ENCODE peak calls at places on chromosomes 11 and 22, in eight cellular contexts. P is body of pancreas, N is MCF 10A, R is OCI-LY7, Z is mesothelial cell of epicardium, V is WTC11, M is NB4, L is spleen. T is an unnamed sample.

GRCh38 chr22:24521791-24522245 is 26.7 kb downstream of the UPB1 start:
- DNase-seq in R (peak), Z (no peak), N (peak), L (no peak), M (peak), P (peak), V (peak), T (peak)

GRCh38 chr11:124899376-124900145 is 1.9 kb upstream of the ROBO4 start:
- DNase-seq in P (no peak), M (no peak), N (peak), Z (no peak), V (no peak), L (no peak), R (no peak), T (no peak)

GRCh38 chr11:104705475-104706195 is 192.6 kb downstream of the CASP12 start:
- DNase-seq in R (peak), L (peak), V (no peak), P (peak), Z (no peak), M (peak), N (peak), T (peak)

GRCh38 chr22:41779889-41780505 is 20.5 kb upstream of the CCDC134 start:
- DNase-seq in M (no peak), R (no peak), N (no peak), P (no peak), V (no peak), L (peak), Z (no peak), T (no peak)

GRCh38 chr11:27945323-27945722 is 162.6 kb downstream of the KIF18A start:
- DNase-seq in V (no peak), P (no peak), N (no peak), M (no peak), Z (no peak), L (no peak), R (no peak), T (no peak)

GRCh38 chr22:42500164-42500835 is 19.3 kb downstream of the RRP7A start:
- DNase-seq in Z (peak), M (no peak), V (peak), N (peak), L (peak), P (peak), R (peak), T (peak)

GRCh38 chr11:86245369-86246292 is 1.1 kb downstream of the EED start:
- DNase-seq in V (no peak), L (peak), N (peak), M (peak), P (peak), Z (no peak), R (peak), T (peak)

GRCh38 chr11:12841946-12842630 is 167.0 kb upstream of the RASSF10 start:
- DNase-seq in N (peak), M (peak), Z (no peak), L (no peak), V (no peak), P (peak), R (peak), T (peak)

GRCh38 chr11:93192163-93192562 is 5.6 kb downstream of the SLC36A4 start:
- DNase-seq in V (peak), N (no peak), P (no peak), L (no peak), R (no peak), M (peak), Z (no peak), T (no peak)

GRCh38 chr11:66448523-66448922 is 9.9 kb upstream of the MRPL11 start:
- DNase-seq in L (no peak), V (no peak), M (no peak), N (no peak), P (no peak), Z (no peak), R (no peak), T (no peak)

GRCh38 chr11:8746575-8746974 is 64.0 kb downstream of the RPL27A start:
- DNase-seq in M (no peak), R (no peak), L (no peak), N (no peak), V (no peak), P (no peak), Z (no peak), T (no peak)

GRCh38 chr11:68313574-68314202 is 1.3 kb downstream of the LRP5 start:
- DNase-seq in Z (peak), R (no peak), V (no peak), L (no peak), P (peak), N (peak), M (peak), T (no peak)

GRCh38 chr22:26671317-26672059 is 14.1 kb downstream of the MIAT start:
- DNase-seq in L (peak), P (peak), Z (no peak), N (peak), M (no peak), V (no peak), R (peak), T (peak)

GRCh38 chr11:10770626-10771254 is 19.7 kb downstream of the CTR9 start:
- DNase-seq in Z (no peak), P (peak), R (peak), V (peak), L (no peak), N (peak), M (peak), T (peak)

GRCh38 chr22:19223617-19224016 is 45.1 kb upstream of the SLC25A1 start:
- DNase-seq in R (no peak), Z (no peak), L (no peak), V (no peak), P (no peak), N (no peak), M (no peak), T (no peak)

GRCh38 chr11:110971110-110971509 is 258.9 kb upstream of the ARHGAP20 start:
- DNase-seq in V (no peak), M (peak), Z (no peak), L (no peak), P (no peak), R (no peak), N (peak), T (no peak)

GRCh38 chr22:42699953-42700352 is 20.7 kb downstream of the A4GALT start:
- DNase-seq in R (no peak), P (no peak), Z (no peak), M (no peak), V (no peak), L (no peak), N (no peak), T (no peak)

GRCh38 chr11:61966673-61967176 is 709 bp downstream of the FTH1 start:
- DNase-seq in V (no peak), Z (no peak), N (peak), P (peak), L (peak), M (peak), R (peak), T (peak)

GRCh38 chr11:73478737-73479347 is 102.6 kb downstream of the RELT start:
- DNase-seq in R (peak), P (peak), V (peak), Z (no peak), M (peak), L (no peak), N (peak), T (peak)

GRCh38 chr11:34616830-34617504 is 3.9 kb upstream of the EHF start:
- DNase-seq in L (no peak), V (no peak), P (peak), Z (no peak), R (no peak), N (no peak), M (no peak), T (no peak)

GRCh38 chr11:134032501-134033091 is 36.3 kb upstream of the JAM3 start:
- DNase-seq in Z (no peak), N (no peak), P (no peak), M (peak), L (no peak), V (peak), R (no peak), T (no peak)

GRCh38 chr11:122816701-122817100 is 21.6 kb upstream of the CRTAM start:
- DNase-seq in P (no peak), R (no peak), N (no peak), Z (no peak), V (no peak), M (no peak), L (no peak), T (no peak)

GRCh38 chr11:96464695-96465307 is 75.0 kb downstream of the JRKL start:
- DNase-seq in N (peak), M (peak), V (no peak), P (no peak), Z (no peak), L (no peak), R (peak), T (peak)
- TF ChIP-seq CTCF in N (peak), M (peak), V (peak), P (peak), Z (peak), L (peak), R (peak), T (peak)

DNA sequence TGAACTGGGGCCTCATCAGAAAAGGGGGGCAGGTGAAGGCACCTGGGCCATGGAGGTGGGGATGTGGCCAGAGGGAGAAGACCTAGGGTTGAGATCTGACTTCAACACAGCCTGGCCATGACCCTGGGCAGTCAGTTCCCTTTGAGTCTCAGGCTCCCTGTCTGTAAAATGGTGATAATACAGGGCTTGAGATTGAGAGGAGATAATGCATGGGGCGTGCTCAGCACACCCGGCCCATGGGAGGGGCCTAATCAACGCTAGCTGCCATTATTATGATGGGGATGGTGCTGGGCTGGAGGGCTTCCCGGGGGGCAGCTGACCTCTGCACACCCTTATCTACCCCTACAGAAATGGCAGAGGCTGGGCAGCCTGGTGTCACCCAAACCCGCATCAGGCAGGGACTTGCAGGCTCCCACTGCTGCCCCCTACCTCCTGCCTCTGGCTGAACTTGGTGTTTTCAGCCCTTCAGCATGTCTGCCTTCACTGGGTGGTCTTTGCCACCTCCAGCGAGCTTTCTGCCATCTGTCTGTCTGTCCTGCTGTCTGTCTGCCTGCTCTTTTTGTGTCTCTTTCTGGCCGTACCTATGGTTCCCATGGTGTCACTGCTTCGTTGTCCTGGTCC is 84.5 kb downstream of the CACNA1I start:
- DNase-seq in R (peak), M (peak), V (peak), N (no peak), Z (no peak), P (no peak), L (no peak), T (peak)
- TF ChIP-seq CTCF in R (peak), M (peak), V (no peak), N (no peak), Z (no peak), P (no peak), L (no peak), T (no peak)

DNA sequence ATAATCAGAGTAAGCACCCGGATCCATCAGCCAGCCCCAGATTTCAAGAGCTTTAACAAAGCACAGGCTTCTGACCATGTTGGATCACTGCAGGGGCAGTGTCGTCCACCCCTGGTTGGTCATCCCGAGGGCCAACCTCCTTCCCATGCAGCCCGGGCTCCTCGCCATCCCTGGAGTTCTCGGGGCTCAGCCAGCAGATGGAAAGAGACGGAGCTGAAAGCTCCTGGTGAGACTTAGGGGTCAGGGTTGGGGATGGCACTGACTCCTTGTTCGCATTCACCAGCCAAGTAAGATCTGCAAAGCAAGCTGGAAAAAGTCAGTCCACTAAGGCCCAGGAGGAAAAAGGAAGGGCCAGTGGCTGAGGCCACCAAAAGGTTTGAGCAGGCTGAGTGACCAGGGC is 888.9 kb downstream of the BRD1 start:
- DNase-seq in V (no peak), R (no peak), L (no peak), P (no peak), M (no peak), N (no peak), Z (peak), T (no peak)
- TF ChIP-seq CTCF in V (no peak), R (no peak), L (no peak), P (no peak), M (no peak), N (no peak), Z (no peak), T (no peak)

GRCh38 chr11:64312947-64313346 is 4.4 kb downstream of the TRMT112 start:
- DNase-seq in N (no peak), M (no peak), V (no peak), P (no peak), Z (no peak), L (no peak), R (no peak), T (no peak)

GRCh38 chr11:64317325-64317960 is at the start of gene TRMT112:
- DNase-seq in Z (peak), R (peak), L (peak), N (peak), V (peak), M (peak), P (peak), T (peak)

GRCh38 chr11:64314146-64314804 is 3.1 kb downstream of the TRMT112 start:
- DNase-seq in V (no peak), M (peak), L (no peak), N (no peak), R (no peak), P (no peak), Z (no peak), T (no peak)

GRCh38 chr11:64313491-64314145 is 3.7 kb downstream of the TRMT112 start:
- DNase-seq in L (peak), V (no peak), R (no peak), M (no peak), Z (no peak), P (no peak), N (no peak), T (no peak)

GRCh38 chr11:64314805-64315561 is 2.4 kb downstream of the TRMT112 start:
- DNase-seq in M (no peak), N (no peak), Z (no peak), V (no peak), P (no peak), R (no peak), L (no peak), T (no peak)
- TF ChIP-seq CTCF in M (no peak), N (no peak), Z (no peak), V (no peak), P (no peak), R (peak), L (no peak), T (no peak)

GRCh38 chr11:94303884-94304459 is 408 bp upstream of the IZUMO1R start:
- DNase-seq in N (no peak), R (no peak), P (no peak), V (no peak), M (no peak), Z (no peak), L (no peak), T (no peak)
- TF ChIP-seq CTCF in N (no peak), R (no peak), P (no peak), V (no peak), M (no peak), Z (no peak), L (no peak), T (no peak)

GRCh38 chr11:45614196-45614828 is 51.1 kb downstream of the CHST1 start:
- DNase-seq in R (no peak), Z (no peak), V (no peak), P (no peak), N (no peak), M (no peak), L (no peak), T (no peak)

GRCh38 chr11:45616802-45617549 is 48.4 kb downstream of the CHST1 start:
- DNase-seq in M (no peak), V (no peak), P (no peak), N (no peak), Z (no peak), R (no peak), L (no peak), T (no peak)

GRCh38 chr11:45617886-45618601 is 47.4 kb downstream of the CHST1 start:
- DNase-seq in N (no peak), R (no peak), L (no peak), Z (no peak), P (no peak), V (no peak), M (no peak), T (no peak)

GRCh38 chr11:45618897-45619296 is 46.5 kb downstream of the CHST1 start:
- DNase-seq in L (no peak), M (no peak), N (no peak), P (no peak), R (no peak), Z (no peak), V (no peak), T (no peak)

GRCh38 chr11:45615182-45615792 is 50.1 kb downstream of the CHST1 start:
- DNase-seq in N (peak), L (no peak), Z (no peak), P (no peak), M (no peak), V (no peak), R (no peak), T (no peak)
- TF ChIP-seq CTCF in N (no peak), L (no peak), Z (no peak), P (no peak), M (no peak), V (no peak), R (no peak), T (no peak)

DNA sequence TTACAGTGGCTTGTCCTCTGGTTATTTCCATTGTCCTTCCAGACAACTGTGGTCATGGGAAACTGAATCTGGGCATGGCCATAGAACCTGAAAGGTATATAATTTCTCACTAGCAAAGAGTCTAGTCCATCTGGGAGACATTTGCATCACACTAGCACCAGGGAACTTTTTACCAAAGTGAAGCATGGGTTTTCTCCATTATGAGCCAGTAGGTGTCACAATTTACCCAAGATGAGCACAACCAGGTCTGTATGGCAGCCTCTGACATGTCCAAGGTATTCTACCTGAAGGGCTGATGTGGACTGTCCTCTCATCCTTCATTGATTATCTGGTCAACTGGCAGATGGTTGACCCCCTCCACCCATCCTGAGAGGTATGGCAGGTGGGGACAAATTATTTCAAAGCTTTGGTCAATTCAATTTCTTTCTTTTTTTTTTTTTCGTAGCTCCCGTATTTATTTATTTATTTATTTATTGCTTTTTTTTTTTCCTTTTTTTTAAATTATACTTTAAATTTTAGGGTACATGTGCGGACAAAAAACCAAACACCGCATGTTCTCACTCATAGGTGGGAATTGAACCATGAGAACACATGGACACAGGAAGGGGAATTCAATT is 425.9 kb downstream of the TMEM135 start:
- DNase-seq in N (peak), V (peak), R (peak), Z (no peak), P (no peak), M (peak), L (no peak), T (peak)
- TF ChIP-seq CTCF in N (peak), V (peak), R (peak), Z (peak), P (peak), M (peak), L (no peak), T (peak)

GRCh38 chr11:107591098-107591445 is at the start of gene ELMOD1:
- DNase-seq in N (peak), V (peak), R (no peak), Z (peak), P (peak), M (peak), L (peak), T (peak)
- TF ChIP-seq CTCF in N (no peak), V (no peak), R (no peak), Z (no peak), P (no peak), M (no peak), L (no peak), T (no peak)

DNA sequence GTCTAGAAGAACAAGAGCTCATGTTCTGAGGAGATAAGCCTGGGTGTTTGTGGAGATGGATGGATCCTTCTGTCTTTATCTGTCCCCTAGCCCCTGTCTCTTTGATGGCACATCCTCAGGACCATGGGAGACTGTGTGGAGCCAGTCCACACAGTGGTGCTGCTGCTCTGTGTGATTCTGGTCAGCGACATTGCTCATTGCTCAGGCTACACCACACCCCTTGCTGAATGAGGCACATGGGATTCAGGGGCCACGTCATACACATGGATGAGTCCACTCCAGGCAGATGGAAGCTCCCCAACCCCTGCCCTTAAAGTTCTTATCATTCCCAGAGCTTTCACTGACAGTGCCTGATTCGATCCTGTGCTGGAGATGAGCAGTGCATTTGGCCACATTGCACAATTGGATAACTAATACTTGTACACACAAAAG is 222.2 kb downstream of the NAV2 start:
- DNase-seq in M (no peak), V (no peak), P (no peak), Z (no peak), L (no peak), R (no peak), N (no peak), T (no peak)
- TF ChIP-seq CTCF in M (no peak), V (no peak), P (no peak), Z (no peak), L (no peak), R (no peak), N (no peak), T (no peak)

GRCh38 chr11:69943066-69943465 is 123.8 kb upstream of the FGF3 start:
- DNase-seq in Z (no peak), P (no peak), M (no peak), N (peak), R (no peak), V (peak), L (peak), T (no peak)
- TF ChIP-seq CTCF in Z (no peak), P (no peak), M (peak), N (peak), R (no peak), V (no peak), L (no peak), T (no peak)